ENCODE peak calls at places on chromosomes 11 and 22, in five cellular contexts. One of them, this sample, is unnamed.

GRCh38 chr11:130979386-130979972 is 63.2 kb upstream of the SNX19 start:
- DNase-seq in ovary: no peak
- DNase-seq in GM23248: peak
- DNase-seq in tibial nerve: no peak
- DNase-seq in CD4-positive, alpha-beta memory T cell: no peak
- DNase-seq in this sample: no peak

GRCh38 chr11:119147604-119148333 is 1.1 kb upstream of the ABCG4 start:
- DNase-seq in GM23248: no peak
- DNase-seq in CD4-positive, alpha-beta memory T cell: no peak
- DNase-seq in tibial nerve: no peak
- DNase-seq in ovary: no peak
- DNase-seq in this sample: no peak

GRCh38 chr11:126072141-126072741 is 9.6 kb upstream of the CDON start:
- DNase-seq in ovary: no peak
- DNase-seq in CD4-positive, alpha-beta memory T cell: no peak
- DNase-seq in GM23248: no peak
- DNase-seq in tibial nerve: no peak
- DNase-seq in this sample: no peak

GRCh38 chr11:71282581-71283351 is 30.4 kb upstream of the SHANK2 start:
- DNase-seq in GM23248: no peak
- DNase-seq in ovary: no peak
- DNase-seq in CD4-positive, alpha-beta memory T cell: no peak
- DNase-seq in tibial nerve: no peak
- DNase-seq in this sample: no peak

GRCh38 chr11:122850076-122850631 is 11.9 kb downstream of the CRTAM start:
- DNase-seq in tibial nerve: no peak
- DNase-seq in CD4-positive, alpha-beta memory T cell: no peak
- DNase-seq in GM23248: peak
- DNase-seq in ovary: no peak
- DNase-seq in this sample: no peak

GRCh38 chr11:10770626-10771254 is 19.7 kb downstream of the CTR9 start:
- DNase-seq in ovary: no peak
- DNase-seq in tibial nerve: no peak
- DNase-seq in CD4-positive, alpha-beta memory T cell: no peak
- DNase-seq in GM23248: peak
- DNase-seq in this sample: peak

GRCh38 chr22:46458525-46458924 is 78.9 kb downstream of the CELSR1 start:
- DNase-seq in CD4-positive, alpha-beta memory T cell: no peak
- DNase-seq in ovary: no peak
- DNase-seq in tibial nerve: no peak
- DNase-seq in GM23248: no peak
- DNase-seq in this sample: no peak

GRCh38 chr11:77113382-77114088 is 10.9 kb downstream of the OMP start:
- DNase-seq in tibial nerve: no peak
- DNase-seq in ovary: peak
- DNase-seq in CD4-positive, alpha-beta memory T cell: no peak
- DNase-seq in GM23248: peak
- DNase-seq in this sample: no peak

GRCh38 chr22:49290711-49291110 is 537.0 kb downstream of the BRD1 start:
- DNase-seq in ovary: no peak
- DNase-seq in CD4-positive, alpha-beta memory T cell: no peak
- DNase-seq in GM23248: no peak
- DNase-seq in tibial nerve: peak
- DNase-seq in this sample: no peak

GRCh38 chr11:127451852-127452251 is 451.3 kb upstream of the KIRREL3 start:
- DNase-seq in CD4-positive, alpha-beta memory T cell: no peak
- DNase-seq in tibial nerve: no peak
- DNase-seq in GM23248: no peak
- DNase-seq in ovary: peak
- DNase-seq in this sample: peak

GRCh38 chr11:105878510-105878909 is 143.5 kb downstream of the MSANTD4 start:
- DNase-seq in GM23248: no peak
- DNase-seq in CD4-positive, alpha-beta memory T cell: no peak
- DNase-seq in tibial nerve: no peak
- DNase-seq in ovary: no peak
- DNase-seq in this sample: no peak

GRCh38 chr11:118001494-118001971 is 15.3 kb downstream of the IL10RA start:
- DNase-seq in GM23248: no peak
- DNase-seq in tibial nerve: no peak
- DNase-seq in ovary: no peak
- DNase-seq in CD4-positive, alpha-beta memory T cell: peak
- DNase-seq in this sample: no peak

GRCh38 chr11:88555829-88556202 is 218.3 kb upstream of the CTSC start:
- DNase-seq in tibial nerve: no peak
- DNase-seq in ovary: no peak
- DNase-seq in CD4-positive, alpha-beta memory T cell: no peak
- DNase-seq in GM23248: peak
- DNase-seq in this sample: no peak

GRCh38 chr11:17735823-17736772 is 1.5 kb downstream of the KCNC1 start:
- DNase-seq in ovary: peak
- DNase-seq in CD4-positive, alpha-beta memory T cell: no peak
- DNase-seq in GM23248: no peak
- DNase-seq in tibial nerve: no peak
- DNase-seq in this sample: no peak

GRCh38 chr22:39266398-39267030 is 21.7 kb upstream of the PDGFB start:
- DNase-seq in ovary: no peak
- DNase-seq in tibial nerve: no peak
- DNase-seq in GM23248: peak
- DNase-seq in CD4-positive, alpha-beta memory T cell: no peak
- DNase-seq in this sample: no peak

GRCh38 chr22:49789289-49790141 is 38.2 kb downstream of the BRD1 start:
- DNase-seq in GM23248: peak
- DNase-seq in CD4-positive, alpha-beta memory T cell: peak
- DNase-seq in ovary: peak
- DNase-seq in tibial nerve: peak
- DNase-seq in this sample: no peak

GRCh38 chr11:60777572-60777971 is 7.6 kb upstream of the MS4A10 start:
- DNase-seq in ovary: no peak
- DNase-seq in GM23248: peak
- DNase-seq in tibial nerve: no peak
- DNase-seq in CD4-positive, alpha-beta memory T cell: no peak
- DNase-seq in this sample: no peak

GRCh38 chr11:63766501-63767270 is 1.9 kb downstream of the ZFTA start:
- DNase-seq in tibial nerve: no peak
- DNase-seq in ovary: peak
- DNase-seq in GM23248: peak
- DNase-seq in CD4-positive, alpha-beta memory T cell: no peak
- DNase-seq in this sample: no peak
- H3K27ac ChIP-seq in tibial nerve: peak
- H3K27ac ChIP-seq in ovary: peak
- H3K27ac ChIP-seq in GM23248: no peak
- H3K27ac ChIP-seq in CD4-positive, alpha-beta memory T cell: no peak
- H3K27ac ChIP-seq in this sample: no peak

DNA sequence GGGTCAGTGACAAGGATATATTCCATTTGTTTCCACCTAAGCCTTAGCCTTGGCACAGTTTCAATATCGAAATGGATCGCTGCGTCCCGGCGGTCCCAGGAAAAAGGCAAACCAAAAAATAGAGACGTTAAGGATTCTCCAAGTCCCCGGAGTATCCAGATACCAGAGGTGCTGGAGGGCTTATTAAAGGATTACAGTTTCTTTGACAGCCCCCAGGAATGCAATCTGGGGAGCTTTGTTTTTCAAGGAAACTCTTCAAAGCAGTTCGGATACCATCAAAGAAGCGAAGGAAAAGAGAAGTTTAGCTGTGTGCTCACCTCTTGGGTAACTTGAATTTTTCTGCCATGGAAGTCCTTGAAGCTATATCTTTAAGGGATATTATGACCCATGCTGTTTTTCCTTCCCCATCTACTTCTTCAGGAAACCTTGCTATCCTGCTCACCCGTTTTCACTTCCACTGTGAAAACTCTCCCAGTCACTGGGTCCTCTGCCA is 600 bp upstream of the GPR83 start:
- DNase-seq in tibial nerve: no peak
- DNase-seq in GM23248: no peak
- DNase-seq in CD4-positive, alpha-beta memory T cell: no peak
- DNase-seq in ovary: no peak
- DNase-seq in this sample: no peak
- H3K27ac ChIP-seq in tibial nerve: no peak
- H3K27ac ChIP-seq in GM23248: no peak
- H3K27ac ChIP-seq in CD4-positive, alpha-beta memory T cell: no peak
- H3K27ac ChIP-seq in ovary: no peak
- H3K27ac ChIP-seq in this sample: no peak

DNA sequence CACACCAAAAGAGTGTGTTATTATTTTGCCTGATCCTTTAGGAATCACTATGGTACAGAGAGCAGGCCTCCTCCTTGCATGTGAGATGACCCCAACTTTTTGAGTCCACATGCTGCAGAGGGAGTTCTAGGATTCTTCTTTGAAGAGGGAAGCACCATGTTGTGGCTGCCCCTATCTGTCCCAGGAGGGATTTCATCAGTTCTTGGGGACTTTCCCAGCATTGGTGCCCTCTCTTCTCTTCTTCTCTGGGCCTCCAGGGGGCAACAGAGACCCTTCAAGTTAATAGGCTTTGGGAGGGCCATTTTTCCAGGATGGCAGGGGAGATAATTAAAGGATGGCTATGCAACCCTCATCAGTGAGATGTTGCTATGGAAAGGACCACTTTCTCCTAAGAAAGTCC is 3.6 kb downstream of the MMP1 start:
- DNase-seq in GM23248: peak
- DNase-seq in CD4-positive, alpha-beta memory T cell: no peak
- DNase-seq in ovary: no peak
- DNase-seq in tibial nerve: no peak
- DNase-seq in this sample: no peak
- H3K27ac ChIP-seq in GM23248: no peak
- H3K27ac ChIP-seq in CD4-positive, alpha-beta memory T cell: no peak
- H3K27ac ChIP-seq in ovary: no peak
- H3K27ac ChIP-seq in tibial nerve: no peak
- H3K27ac ChIP-seq in this sample: no peak

GRCh38 chr11:43925063-43925931 is 17.1 kb upstream of the C11orf96 start:
- DNase-seq in CD4-positive, alpha-beta memory T cell: no peak
- DNase-seq in GM23248: no peak
- DNase-seq in tibial nerve: no peak
- DNase-seq in ovary: no peak
- DNase-seq in this sample: no peak
- H3K27ac ChIP-seq in CD4-positive, alpha-beta memory T cell: no peak
- H3K27ac ChIP-seq in GM23248: no peak
- H3K27ac ChIP-seq in tibial nerve: peak
- H3K27ac ChIP-seq in ovary: peak
- H3K27ac ChIP-seq in this sample: peak

This sample was measured in substantia nigra.